ENCODE peak calls at places on chromosomes 13 and 19, in six cellular contexts. One of them, this sample, is unnamed.

GRCh38 chr13:32164622-32165268 is 133.2 kb downstream of the FRY start:
- DNase-seq in activated naive CD8-positive, alpha-beta T cell treated with anti-CD3 and anti-CD28 coated beads for 36 hours: peak
- DNase-seq in astrocyte of the spinal cord: peak
- DNase-seq in hippocampal formation: no peak
- DNase-seq in ascending aorta: no peak
- DNase-seq in ELF-1: peak
- DNase-seq in this sample: peak

GRCh38 chr13:112990783-112991182 is 21.8 kb downstream of the MCF2L start:
- DNase-seq in activated naive CD8-positive, alpha-beta T cell treated with anti-CD3 and anti-CD28 coated beads for 36 hours: no peak
- DNase-seq in astrocyte of the spinal cord: no peak
- DNase-seq in hippocampal formation: no peak
- DNase-seq in ascending aorta: no peak
- DNase-seq in ELF-1: peak
- DNase-seq in this sample: peak

GRCh38 chr13:41502676-41503075 is 45.3 kb downstream of the RGCC start:
- DNase-seq in activated naive CD8-positive, alpha-beta T cell treated with anti-CD3 and anti-CD28 coated beads for 36 hours: no peak
- DNase-seq in astrocyte of the spinal cord: no peak
- DNase-seq in hippocampal formation: no peak
- DNase-seq in ascending aorta: no peak
- DNase-seq in ELF-1: no peak
- DNase-seq in this sample: no peak

GRCh38 chr19:43780706-43781525 is at the start of gene KCNN4:
- DNase-seq in activated naive CD8-positive, alpha-beta T cell treated with anti-CD3 and anti-CD28 coated beads for 36 hours: peak
- DNase-seq in astrocyte of the spinal cord: peak
- DNase-seq in hippocampal formation: no peak
- DNase-seq in ascending aorta: no peak
- DNase-seq in ELF-1: no peak
- DNase-seq in this sample: no peak

GRCh38 chr13:34411881-34412280 is 530.2 kb upstream of the NBEA start:
- DNase-seq in activated naive CD8-positive, alpha-beta T cell treated with anti-CD3 and anti-CD28 coated beads for 36 hours: no peak
- DNase-seq in astrocyte of the spinal cord: no peak
- DNase-seq in hippocampal formation: no peak
- DNase-seq in ascending aorta: no peak
- DNase-seq in ELF-1: no peak
- DNase-seq in this sample: no peak

GRCh38 chr13:39385154-39385553 is 217.8 kb downstream of the LHFPL6 start:
- DNase-seq in activated naive CD8-positive, alpha-beta T cell treated with anti-CD3 and anti-CD28 coated beads for 36 hours: no peak
- DNase-seq in astrocyte of the spinal cord: no peak
- DNase-seq in hippocampal formation: no peak
- DNase-seq in ascending aorta: no peak
- DNase-seq in ELF-1: no peak
- DNase-seq in this sample: no peak

GRCh38 chr19:46689358-46689757 is 27.6 kb downstream of the PRKD2 start:
- DNase-seq in activated naive CD8-positive, alpha-beta T cell treated with anti-CD3 and anti-CD28 coated beads for 36 hours: no peak
- DNase-seq in astrocyte of the spinal cord: no peak
- DNase-seq in hippocampal formation: no peak
- DNase-seq in ascending aorta: no peak
- DNase-seq in ELF-1: no peak
- DNase-seq in this sample: no peak

GRCh38 chr13:110458594-110459365 is 102.7 kb downstream of the RAB20 start:
- DNase-seq in activated naive CD8-positive, alpha-beta T cell treated with anti-CD3 and anti-CD28 coated beads for 36 hours: no peak
- DNase-seq in astrocyte of the spinal cord: no peak
- DNase-seq in hippocampal formation: no peak
- DNase-seq in ascending aorta: no peak
- DNase-seq in ELF-1: no peak
- DNase-seq in this sample: no peak

GRCh38 chr13:52599037-52599852 is 43.0 kb upstream of the HNRNPA1L2 start:
- DNase-seq in activated naive CD8-positive, alpha-beta T cell treated with anti-CD3 and anti-CD28 coated beads for 36 hours: no peak
- DNase-seq in astrocyte of the spinal cord: peak
- DNase-seq in hippocampal formation: no peak
- DNase-seq in ascending aorta: no peak
- DNase-seq in ELF-1: no peak
- DNase-seq in this sample: no peak

GRCh38 chr19:43784251-43784980 is 3.6 kb upstream of the KCNN4 start:
- DNase-seq in activated naive CD8-positive, alpha-beta T cell treated with anti-CD3 and anti-CD28 coated beads for 36 hours: peak
- DNase-seq in astrocyte of the spinal cord: peak
- DNase-seq in hippocampal formation: no peak
- DNase-seq in ascending aorta: no peak
- DNase-seq in ELF-1: peak
- DNase-seq in this sample: no peak

This sample was measured in GM23338.